ENCODE peak calls at places on chromosomes 2 and 18, in nine cellular contexts. V is GM03348, J is omental fat pad, E is fibroblast of mammary gland, R is AG20443, P is brain microvascular endothelial cell, D is GM12865, B is WTC11, W is dorsolateral prefrontal cortex. A is an unnamed sample.

GRCh38 chr18:58287626-58288289 is 243.7 kb downstream of the NEDD4L start:
- DNase-seq in V (no peak), J (no peak), E (no peak), R (no peak), P (no peak), D (no peak), B (no peak), W (no peak), A (peak)

GRCh38 chr2:240947176-240947575 is 41.0 kb downstream of the CROCC2 start:
- DNase-seq in V (no peak), J (peak), E (no peak), R (no peak), P (no peak), D (no peak), B (no peak), W (no peak), A (no peak)

GRCh38 chr18:53698907-53699306 is 525.6 kb downstream of the MBD2 start:
- DNase-seq in V (peak), J (no peak), E (peak), R (peak), P (peak), D (peak), B (peak), W (peak), A (no peak)

GRCh38 chr2:163736433-163737168 is 793 bp upstream of the FIGN start:
- DNase-seq in V (peak), J (peak), E (peak), R (peak), P (peak), D (no peak), B (peak), W (no peak), A (peak)

GRCh38 chr2:54557601-54558187 is 101.6 kb downstream of the SPTBN1 start:
- DNase-seq in V (no peak), J (no peak), E (peak), R (no peak), P (no peak), D (peak), B (peak), W (peak), A (peak)

GRCh38 chr2:2769481-2770431 is 438.7 kb upstream of the MYT1L start:
- DNase-seq in V (no peak), J (no peak), E (no peak), R (no peak), P (no peak), D (no peak), B (no peak), W (peak), A (no peak)

GRCh38 chr2:64448069-64448468 is 5.9 kb upstream of the LGALSL start:
- DNase-seq in V (no peak), J (no peak), E (no peak), R (no peak), P (no peak), D (no peak), B (no peak), W (no peak), A (peak)

GRCh38 chr2:130756041-130756720 is 841 bp downstream of the AMER3 start:
- DNase-seq in V (peak), J (no peak), E (peak), R (peak), P (no peak), D (no peak), B (peak), W (peak), A (peak)

GRCh38 chr2:106280653-106281202 is 86.6 kb upstream of the UXS1 start:
- DNase-seq in V (no peak), J (no peak), E (no peak), R (no peak), P (no peak), D (no peak), B (no peak), W (no peak), A (peak)

GRCh38 chr2:21148718-21149117 is 24.9 kb downstream of the TDRD15 start:
- DNase-seq in V (no peak), J (no peak), E (no peak), R (no peak), P (no peak), D (no peak), B (no peak), W (no peak), A (no peak)

GRCh38 chr2:16425462-16426336 is 239.9 kb downstream of the CYRIA start:
- DNase-seq in V (no peak), J (no peak), E (no peak), R (no peak), P (no peak), D (no peak), B (no peak), W (no peak), A (peak)

GRCh38 chr18:6729247-6730091 is at the start of gene ARHGAP28:
- DNase-seq in V (peak), J (peak), E (peak), R (peak), P (peak), D (peak), B (peak), W (peak), A (peak)

GRCh38 chr2:102037681-102038080 is 45.9 kb downstream of the IL1R2 start:
- DNase-seq in V (peak), J (no peak), E (peak), R (peak), P (peak), D (no peak), B (no peak), W (no peak), A (no peak)

GRCh38 chr2:18630101-18630500 is 40.7 kb upstream of the NT5C1B start:
- DNase-seq in V (peak), J (no peak), E (peak), R (peak), P (peak), D (no peak), B (no peak), W (no peak), A (no peak)

GRCh38 chr2:180979086-180979934 is 1.1 kb upstream of the UBE2E3 start:
- DNase-seq in V (peak), J (no peak), E (peak), R (peak), P (peak), D (no peak), B (no peak), W (no peak), A (peak)

GRCh38 chr18:45954070-45954712 is 12.9 kb downstream of the EPG5 start:
- DNase-seq in V (peak), J (no peak), E (peak), R (peak), P (peak), D (no peak), B (no peak), W (no peak), A (no peak)

GRCh38 chr2:101793277-101793969 is 95.9 kb downstream of the MAP4K4 start:
- DNase-seq in V (no peak), J (no peak), E (peak), R (no peak), P (no peak), D (no peak), B (peak), W (peak), A (peak)

GRCh38 chr2:239561448-239562001 is 160.7 kb upstream of the HDAC4 start:
- DNase-seq in V (peak), J (no peak), E (peak), R (peak), P (peak), D (no peak), B (no peak), W (no peak), A (peak)

GRCh38 chr2:129678751-129679150 is 300.7 kb upstream of the RAB6C start:
- DNase-seq in V (no peak), J (no peak), E (no peak), R (no peak), P (no peak), D (no peak), B (no peak), W (no peak), A (no peak)